ENCODE peak calls at places on chromosome 18, in nine cellular contexts. One of them, this sample, is unnamed.

GRCh38 chr18:42028232-42028832 is 73.3 kb downstream of the PIK3C3 start:
- DNase-seq in epithelial cell of esophagus: peak
- DNase-seq in AG09309: no peak
- DNase-seq in OCI-LY7: peak
- DNase-seq in lower leg skin: no peak
- DNase-seq in thoracic aorta: no peak
- DNase-seq in spleen: no peak
- DNase-seq in astrocyte of the cerebellum: peak
- DNase-seq in right atrium auricular region: no peak
- DNase-seq in this sample: no peak

GRCh38 chr18:63832470-63832869 is 55.0 kb upstream of the SERPINB2 start:
- DNase-seq in epithelial cell of esophagus: peak
- DNase-seq in AG09309: peak
- DNase-seq in OCI-LY7: no peak
- DNase-seq in lower leg skin: no peak
- DNase-seq in thoracic aorta: no peak
- DNase-seq in spleen: no peak
- DNase-seq in astrocyte of the cerebellum: no peak
- DNase-seq in right atrium auricular region: no peak
- DNase-seq in this sample: no peak

GRCh38 chr18:48621240-48621639 is 82.4 kb downstream of the CTIF start:
- DNase-seq in epithelial cell of esophagus: peak
- DNase-seq in AG09309: peak
- DNase-seq in OCI-LY7: no peak
- DNase-seq in lower leg skin: no peak
- DNase-seq in thoracic aorta: no peak
- DNase-seq in spleen: peak
- DNase-seq in astrocyte of the cerebellum: peak
- DNase-seq in right atrium auricular region: no peak
- DNase-seq in this sample: no peak

GRCh38 chr18:12253517-12254136 is 534 bp upstream of the CIDEA start:
- DNase-seq in epithelial cell of esophagus: no peak
- DNase-seq in AG09309: no peak
- DNase-seq in OCI-LY7: no peak
- DNase-seq in lower leg skin: no peak
- DNase-seq in thoracic aorta: no peak
- DNase-seq in spleen: peak
- DNase-seq in astrocyte of the cerebellum: no peak
- DNase-seq in right atrium auricular region: no peak
- DNase-seq in this sample: no peak

GRCh38 chr18:75216926-75217303 is 6.3 kb downstream of the TSHZ1 start:
- DNase-seq in epithelial cell of esophagus: no peak
- DNase-seq in AG09309: no peak
- DNase-seq in OCI-LY7: no peak
- DNase-seq in lower leg skin: no peak
- DNase-seq in thoracic aorta: no peak
- DNase-seq in spleen: no peak
- DNase-seq in astrocyte of the cerebellum: no peak
- DNase-seq in right atrium auricular region: no peak
- DNase-seq in this sample: no peak

GRCh38 chr18:2002178-2002577 is 569.1 kb downstream of the METTL4 start:
- DNase-seq in epithelial cell of esophagus: no peak
- DNase-seq in AG09309: no peak
- DNase-seq in OCI-LY7: no peak
- DNase-seq in lower leg skin: no peak
- DNase-seq in thoracic aorta: no peak
- DNase-seq in spleen: no peak
- DNase-seq in astrocyte of the cerebellum: no peak
- DNase-seq in right atrium auricular region: no peak
- DNase-seq in this sample: no peak

GRCh38 chr18:79578396-79579260 is 101.0 kb upstream of the CTDP1 start:
- DNase-seq in epithelial cell of esophagus: no peak
- DNase-seq in AG09309: no peak
- DNase-seq in OCI-LY7: no peak
- DNase-seq in lower leg skin: no peak
- DNase-seq in thoracic aorta: no peak
- DNase-seq in spleen: peak
- DNase-seq in astrocyte of the cerebellum: no peak
- DNase-seq in right atrium auricular region: no peak
- DNase-seq in this sample: no peak

GRCh38 chr18:79470547-79470946 is 74.8 kb downstream of the NFATC1 start:
- DNase-seq in epithelial cell of esophagus: no peak
- DNase-seq in AG09309: no peak
- DNase-seq in OCI-LY7: no peak
- DNase-seq in lower leg skin: no peak
- DNase-seq in thoracic aorta: no peak
- DNase-seq in spleen: no peak
- DNase-seq in astrocyte of the cerebellum: no peak
- DNase-seq in right atrium auricular region: no peak
- DNase-seq in this sample: no peak

GRCh38 chr18:79518028-79518682 is 122.4 kb downstream of the NFATC1 start:
- DNase-seq in epithelial cell of esophagus: no peak
- DNase-seq in AG09309: no peak
- DNase-seq in OCI-LY7: no peak
- DNase-seq in lower leg skin: no peak
- DNase-seq in thoracic aorta: no peak
- DNase-seq in spleen: peak
- DNase-seq in astrocyte of the cerebellum: no peak
- DNase-seq in right atrium auricular region: no peak
- DNase-seq in this sample: no peak

GRCh38 chr18:5693637-5694175 is 149.9 kb upstream of the EPB41L3 start:
- DNase-seq in epithelial cell of esophagus: no peak
- DNase-seq in AG09309: no peak
- DNase-seq in OCI-LY7: no peak
- DNase-seq in lower leg skin: no peak
- DNase-seq in thoracic aorta: no peak
- DNase-seq in spleen: no peak
- DNase-seq in astrocyte of the cerebellum: no peak
- DNase-seq in right atrium auricular region: no peak
- DNase-seq in this sample: no peak

GRCh38 chr18:32049393-32050161 is 31.0 kb downstream of the RNF125 start:
- DNase-seq in epithelial cell of esophagus: peak
- DNase-seq in AG09309: no peak
- DNase-seq in OCI-LY7: peak
- DNase-seq in lower leg skin: peak
- DNase-seq in thoracic aorta: no peak
- DNase-seq in spleen: peak
- DNase-seq in astrocyte of the cerebellum: no peak
- DNase-seq in right atrium auricular region: no peak
- DNase-seq in this sample: no peak

GRCh38 chr18:25349131-25349925 is 2.6 kb downstream of the ZNF521 start:
- DNase-seq in epithelial cell of esophagus: no peak
- DNase-seq in AG09309: no peak
- DNase-seq in OCI-LY7: no peak
- DNase-seq in lower leg skin: peak
- DNase-seq in thoracic aorta: no peak
- DNase-seq in spleen: peak
- DNase-seq in astrocyte of the cerebellum: peak
- DNase-seq in right atrium auricular region: no peak
- DNase-seq in this sample: no peak

GRCh38 chr18:9290171-9290570 is 44.4 kb upstream of the TWSG1 start:
- DNase-seq in epithelial cell of esophagus: peak
- DNase-seq in AG09309: no peak
- DNase-seq in OCI-LY7: no peak
- DNase-seq in lower leg skin: no peak
- DNase-seq in thoracic aorta: no peak
- DNase-seq in spleen: no peak
- DNase-seq in astrocyte of the cerebellum: no peak
- DNase-seq in right atrium auricular region: no peak
- DNase-seq in this sample: no peak

GRCh38 chr18:47203626-47204464 is 27.7 kb upstream of the IER3IP1 start:
- DNase-seq in epithelial cell of esophagus: no peak
- DNase-seq in AG09309: no peak
- DNase-seq in OCI-LY7: no peak
- DNase-seq in lower leg skin: no peak
- DNase-seq in thoracic aorta: no peak
- DNase-seq in spleen: no peak
- DNase-seq in astrocyte of the cerebellum: no peak
- DNase-seq in right atrium auricular region: no peak
- DNase-seq in this sample: no peak

GRCh38 chr18:58051765-58052460 is 7.9 kb downstream of the NEDD4L start:
- DNase-seq in epithelial cell of esophagus: peak
- DNase-seq in AG09309: no peak
- DNase-seq in OCI-LY7: no peak
- DNase-seq in lower leg skin: no peak
- DNase-seq in thoracic aorta: no peak
- DNase-seq in spleen: no peak
- DNase-seq in astrocyte of the cerebellum: no peak
- DNase-seq in right atrium auricular region: no peak
- DNase-seq in this sample: no peak

GRCh38 chr18:57434177-57434535 is 1.0 kb upstream of the ONECUT2 start:
- DNase-seq in epithelial cell of esophagus: no peak
- DNase-seq in AG09309: no peak
- DNase-seq in OCI-LY7: no peak
- DNase-seq in lower leg skin: no peak
- DNase-seq in thoracic aorta: no peak
- DNase-seq in spleen: no peak
- DNase-seq in astrocyte of the cerebellum: no peak
- DNase-seq in right atrium auricular region: no peak
- DNase-seq in this sample: no peak

GRCh38 chr18:36851202-36851590 is 22.3 kb downstream of the KIAA1328 start:
- DNase-seq in epithelial cell of esophagus: no peak
- DNase-seq in AG09309: no peak
- DNase-seq in OCI-LY7: no peak
- DNase-seq in lower leg skin: no peak
- DNase-seq in thoracic aorta: no peak
- DNase-seq in spleen: no peak
- DNase-seq in astrocyte of the cerebellum: no peak
- DNase-seq in right atrium auricular region: no peak
- DNase-seq in this sample: no peak

GRCh38 chr18:77098033-77098432 is 34.5 kb downstream of the MBP start:
- DNase-seq in epithelial cell of esophagus: peak
- DNase-seq in AG09309: no peak
- DNase-seq in OCI-LY7: no peak
- DNase-seq in lower leg skin: no peak
- DNase-seq in thoracic aorta: no peak
- DNase-seq in spleen: no peak
- DNase-seq in astrocyte of the cerebellum: no peak
- DNase-seq in right atrium auricular region: no peak
- DNase-seq in this sample: no peak
- H3K4me3 ChIP-seq in epithelial cell of esophagus: no peak
- H3K4me3 ChIP-seq in AG09309: no peak
- H3K4me3 ChIP-seq in OCI-LY7: no peak
- H3K4me3 ChIP-seq in lower leg skin: no peak
- H3K4me3 ChIP-seq in thoracic aorta: no peak
- H3K4me3 ChIP-seq in spleen: no peak
- H3K4me3 ChIP-seq in astrocyte of the cerebellum: no peak
- H3K4me3 ChIP-seq in right atrium auricular region: no peak
- H3K4me3 ChIP-seq in this sample: no peak

GRCh38 chr18:33831424-33831823 is 253.4 kb downstream of the ASXL3 start:
- DNase-seq in epithelial cell of esophagus: no peak
- DNase-seq in AG09309: no peak
- DNase-seq in OCI-LY7: no peak
- DNase-seq in lower leg skin: no peak
- DNase-seq in thoracic aorta: no peak
- DNase-seq in spleen: no peak
- DNase-seq in astrocyte of the cerebellum: no peak
- DNase-seq in right atrium auricular region: no peak
- DNase-seq in this sample: no peak

GRCh38 chr18:33837191-33837590 is 259.2 kb downstream of the ASXL3 start:
- DNase-seq in epithelial cell of esophagus: peak
- DNase-seq in AG09309: no peak
- DNase-seq in OCI-LY7: no peak
- DNase-seq in lower leg skin: no peak
- DNase-seq in thoracic aorta: no peak
- DNase-seq in spleen: no peak
- DNase-seq in astrocyte of the cerebellum: no peak
- DNase-seq in right atrium auricular region: no peak
- DNase-seq in this sample: no peak

GRCh38 chr18:33835419-33835818 is 257.4 kb downstream of the ASXL3 start:
- DNase-seq in epithelial cell of esophagus: no peak
- DNase-seq in AG09309: no peak
- DNase-seq in OCI-LY7: no peak
- DNase-seq in lower leg skin: no peak
- DNase-seq in thoracic aorta: no peak
- DNase-seq in spleen: no peak
- DNase-seq in astrocyte of the cerebellum: no peak
- DNase-seq in right atrium auricular region: no peak
- DNase-seq in this sample: no peak

GRCh38 chr18:33830210-33830609 is 252.2 kb downstream of the ASXL3 start:
- DNase-seq in epithelial cell of esophagus: no peak
- DNase-seq in AG09309: no peak
- DNase-seq in OCI-LY7: no peak
- DNase-seq in lower leg skin: no peak
- DNase-seq in thoracic aorta: no peak
- DNase-seq in spleen: no peak
- DNase-seq in astrocyte of the cerebellum: no peak
- DNase-seq in right atrium auricular region: no peak
- DNase-seq in this sample: no peak

GRCh38 chr18:33833847-33834246 is 255.8 kb downstream of the ASXL3 start:
- DNase-seq in epithelial cell of esophagus: no peak
- DNase-seq in AG09309: no peak
- DNase-seq in OCI-LY7: peak
- DNase-seq in lower leg skin: no peak
- DNase-seq in thoracic aorta: no peak
- DNase-seq in spleen: no peak
- DNase-seq in astrocyte of the cerebellum: no peak
- DNase-seq in right atrium auricular region: no peak
- DNase-seq in this sample: no peak
- TF ChIP-seq CTCF in epithelial cell of esophagus: no peak
- TF ChIP-seq CTCF in AG09309: no peak
- TF ChIP-seq CTCF in OCI-LY7: peak
- TF ChIP-seq CTCF in lower leg skin: no peak
- TF ChIP-seq CTCF in thoracic aorta: no peak
- TF ChIP-seq CTCF in spleen: no peak
- TF ChIP-seq CTCF in astrocyte of the cerebellum: no peak
- TF ChIP-seq CTCF in right atrium auricular region: no peak
- TF ChIP-seq CTCF in this sample: no peak

GRCh38 chr18:59700535-59700967 is 3.3 kb upstream of the CCBE1 start:
- DNase-seq in epithelial cell of esophagus: peak
- DNase-seq in AG09309: no peak
- DNase-seq in OCI-LY7: no peak
- DNase-seq in lower leg skin: no peak
- DNase-seq in thoracic aorta: no peak
- DNase-seq in spleen: no peak
- DNase-seq in astrocyte of the cerebellum: no peak
- DNase-seq in right atrium auricular region: no peak
- DNase-seq in this sample: no peak
- H3K4me3 ChIP-seq in epithelial cell of esophagus: no peak
- H3K4me3 ChIP-seq in AG09309: no peak
- H3K4me3 ChIP-seq in OCI-LY7: no peak
- H3K4me3 ChIP-seq in lower leg skin: no peak
- H3K4me3 ChIP-seq in thoracic aorta: no peak
- H3K4me3 ChIP-seq in spleen: no peak
- H3K4me3 ChIP-seq in astrocyte of the cerebellum: no peak
- H3K4me3 ChIP-seq in right atrium auricular region: no peak
- H3K4me3 ChIP-seq in this sample: no peak

DNA sequence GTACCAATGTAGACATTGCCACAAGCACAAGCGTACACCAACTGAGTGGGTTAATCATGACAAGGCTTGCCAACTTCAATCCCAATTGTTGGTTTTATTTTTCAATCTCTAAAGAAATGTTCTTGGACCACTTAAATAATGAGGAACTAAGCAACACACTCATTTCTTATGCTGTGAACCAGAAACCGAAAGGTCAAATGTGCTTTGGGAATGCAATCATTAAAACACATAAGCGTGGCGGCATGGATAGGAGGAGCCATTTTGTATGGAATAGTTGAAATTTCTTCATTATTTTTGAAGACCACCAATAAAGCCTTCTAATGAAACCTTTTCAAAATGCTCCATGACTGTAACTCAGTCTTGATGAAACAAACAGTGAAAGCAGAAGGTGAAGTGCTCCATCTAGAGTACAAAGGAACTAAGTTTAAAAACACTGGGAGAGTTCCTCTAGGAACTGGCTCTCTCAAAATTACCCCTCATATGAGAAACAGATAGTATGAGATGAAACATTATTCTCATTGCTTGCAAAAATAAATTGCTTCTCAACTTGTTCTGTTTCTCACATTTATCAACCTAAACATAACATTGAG is 113.2 kb upstream of the CHST9 start:
- DNase-seq in epithelial cell of esophagus: peak
- DNase-seq in AG09309: no peak
- DNase-seq in OCI-LY7: no peak
- DNase-seq in lower leg skin: no peak
- DNase-seq in thoracic aorta: no peak
- DNase-seq in spleen: no peak
- DNase-seq in astrocyte of the cerebellum: no peak
- DNase-seq in right atrium auricular region: no peak
- DNase-seq in this sample: no peak
- TF ChIP-seq CTCF in epithelial cell of esophagus: peak
- TF ChIP-seq CTCF in AG09309: no peak
- TF ChIP-seq CTCF in OCI-LY7: peak
- TF ChIP-seq CTCF in lower leg skin: no peak
- TF ChIP-seq CTCF in thoracic aorta: no peak
- TF ChIP-seq CTCF in spleen: no peak
- TF ChIP-seq CTCF in astrocyte of the cerebellum: peak
- TF ChIP-seq CTCF in right atrium auricular region: no peak
- TF ChIP-seq CTCF in this sample: no peak